ENCODE peak calls at places on chromosomes 16 and 17, in eight cellular contexts. C is hepatocyte, L is lower lobe of right lung, K is ascending aorta, H is fibroblast of lung, W is SK-N-SH, E is PC-3, G is OCI-LY7. Q is an unnamed sample.

GRCh38 chr17:78921437-78921971 is 3.7 kb downstream of the TIMP2 start:
- DNase-seq in C (no peak), W (peak), G (no peak), K (no peak), E (no peak), L (no peak), H (no peak), Q (no peak)

GRCh38 chr16:1520461-1520860 is 13.0 kb upstream of the TMEM204 start:
- DNase-seq in W (no peak), C (no peak), E (no peak), K (no peak), H (no peak), G (no peak), L (no peak), Q (no peak)

GRCh38 chr16:30526137-30526822 is at the start of gene ZNF768:
- DNase-seq in W (peak), E (peak), K (no peak), C (peak), L (peak), G (no peak), H (peak), Q (no peak)

GRCh38 chr17:29560306-29560705 is 6.5 kb downstream of the ABHD15 start:
- DNase-seq in E (no peak), H (no peak), W (peak), L (no peak), G (peak), C (no peak), K (no peak), Q (no peak)

GRCh38 chr16:9364721-9365693 is 273.6 kb downstream of the HAPSTR1 start:
- DNase-seq in E (no peak), L (peak), K (peak), C (peak), W (peak), H (no peak), G (no peak), Q (no peak)

GRCh38 chr17:21214777-21215541 is 998 bp upstream of the TMEM11 start:
- DNase-seq in G (peak), C (peak), W (no peak), K (no peak), H (peak), L (peak), E (peak), Q (no peak)

GRCh38 chr16:52518884-52519283 is 28.1 kb downstream of the TOX3 start:
- DNase-seq in L (no peak), E (no peak), H (no peak), K (no peak), C (no peak), G (no peak), W (no peak), Q (no peak)

GRCh38 chr17:60391419-60392041 is 403 bp downstream of the USP32 start:
- DNase-seq in G (no peak), E (no peak), C (peak), L (no peak), H (peak), W (no peak), K (peak), Q (peak)

GRCh38 chr16:17369441-17369951 is 101.3 kb downstream of the XYLT1 start:
- DNase-seq in L (peak), E (no peak), H (no peak), K (no peak), C (no peak), W (no peak), G (peak), Q (no peak)

GRCh38 chr17:62627904-62628603 is 584 bp downstream of the MRC2 start:
- DNase-seq in E (peak), C (peak), K (no peak), G (no peak), L (peak), W (peak), H (peak), Q (no peak)

GRCh38 chr16:23408242-23409201 is 44.5 kb downstream of the COG7 start:
- DNase-seq in G (no peak), L (no peak), K (no peak), H (peak), W (peak), C (peak), E (peak), Q (no peak)

GRCh38 chr17:73261952-73262675 is 434 bp upstream of the CPSF4L start:
- DNase-seq in W (peak), L (no peak), H (no peak), E (no peak), G (no peak), C (peak), K (no peak), Q (no peak)

GRCh38 chr17:39209317-39210092 is 9.4 kb downstream of the RPL19 start:
- DNase-seq in K (peak), W (peak), L (peak), H (peak), C (peak), E (no peak), G (peak), Q (no peak)

GRCh38 chr17:10018461-10018891 is 113.4 kb upstream of the RCVRN start:
- DNase-seq in H (no peak), E (no peak), G (no peak), L (no peak), W (no peak), C (no peak), K (no peak), Q (no peak)

GRCh38 chr17:33964344-33964979 is 290.6 kb upstream of the CCL2 start:
- DNase-seq in C (peak), E (no peak), W (no peak), K (no peak), L (no peak), H (no peak), G (peak), Q (no peak)
- TF ChIP-seq CTCF in C (no peak), E (no peak), W (no peak), K (no peak), L (no peak), H (no peak), G (peak), Q (peak)

GRCh38 chr16:27549857-27550581 is at the start of the genes GTF3C1 and KATNIP:
- DNase-seq in K (peak), W (peak), H (peak), G (peak), E (peak), L (peak), C (peak), Q (peak)

GRCh38 chr16:27550582-27550920 is 607 bp downstream of the KATNIP start:
- DNase-seq in G (no peak), E (no peak), L (no peak), H (no peak), W (no peak), C (no peak), K (no peak), Q (no peak)

GRCh38 chr16:27547851-27548250 is 1.9 kb downstream of the GTF3C1 start:
- DNase-seq in H (no peak), L (no peak), W (no peak), K (no peak), G (no peak), C (no peak), E (no peak), Q (no peak)

GRCh38 chr16:27549607-27549856 is 181 bp downstream of the GTF3C1 start:
- DNase-seq in C (no peak), W (no peak), E (no peak), L (no peak), G (no peak), H (no peak), K (no peak), Q (no peak)

GRCh38 chr16:27551046-27551445 is 1.1 kb downstream of the KATNIP start:
- DNase-seq in L (no peak), W (no peak), H (no peak), C (no peak), K (no peak), E (no peak), G (no peak), Q (no peak)
- H3K4me3 ChIP-seq in L (no peak), W (peak), H (peak), C (no peak), K (peak), E (peak), G (peak), Q (peak)

GRCh38 chr16:67672739-67673662 is 6.4 kb downstream of the C16orf86 start:
- DNase-seq in W (peak), C (peak), K (no peak), G (peak), E (peak), H (peak), L (peak), Q (no peak)

GRCh38 chr16:67675579-67675935 is 8.9 kb downstream of the C16orf86 start:
- DNase-seq in W (no peak), C (no peak), L (no peak), K (no peak), G (no peak), E (no peak), H (no peak), Q (no peak)

GRCh38 chr16:67674851-67675578 is 8.4 kb downstream of the C16orf86 start:
- DNase-seq in E (no peak), G (no peak), W (no peak), C (no peak), H (no peak), L (no peak), K (no peak), Q (no peak)

GRCh38 chr16:67672306-67672705 is 5.7 kb downstream of the C16orf86 start:
- DNase-seq in C (no peak), G (no peak), E (no peak), W (no peak), L (peak), H (no peak), K (no peak), Q (no peak)

GRCh38 chr16:67673712-67674580 is 7.3 kb downstream of the C16orf86 start:
- DNase-seq in E (no peak), K (no peak), L (peak), H (peak), G (no peak), W (peak), C (no peak), Q (no peak)
- H3K27ac ChIP-seq in E (no peak), K (peak), L (peak), H (no peak), G (no peak), W (peak), C (peak), Q (no peak)

GRCh38 chr17:48576479-48577309 is 1.5 kb downstream of the HOXB4 start:
- DNase-seq in C (peak), K (no peak), L (no peak), G (no peak), H (no peak), W (no peak), E (peak), Q (no peak)
- TF ChIP-seq CTCF in C (no peak), K (no peak), L (no peak), G (no peak), H (no peak), W (no peak), E (no peak), Q (no peak)

GRCh38 chr16:11841026-11841425 is 10.3 kb downstream of the RSL1D1 start:
- DNase-seq in W (no peak), C (no peak), E (no peak), H (no peak), L (no peak), K (no peak), G (no peak), Q (no peak)

GRCh38 chr16:11848842-11849241 is 2.5 kb downstream of the RSL1D1 start:
- DNase-seq in K (no peak), G (no peak), L (no peak), W (no peak), E (no peak), C (no peak), H (peak), Q (no peak)

GRCh38 chr16:11843206-11843605 is 8.1 kb downstream of the RSL1D1 start:
- DNase-seq in L (no peak), W (no peak), H (no peak), C (no peak), K (no peak), E (no peak), G (no peak), Q (no peak)

GRCh38 chr16:11843861-11844260 is 7.5 kb downstream of the RSL1D1 start:
- DNase-seq in L (no peak), H (no peak), C (no peak), W (no peak), G (no peak), K (no peak), E (no peak), Q (no peak)

DNA sequence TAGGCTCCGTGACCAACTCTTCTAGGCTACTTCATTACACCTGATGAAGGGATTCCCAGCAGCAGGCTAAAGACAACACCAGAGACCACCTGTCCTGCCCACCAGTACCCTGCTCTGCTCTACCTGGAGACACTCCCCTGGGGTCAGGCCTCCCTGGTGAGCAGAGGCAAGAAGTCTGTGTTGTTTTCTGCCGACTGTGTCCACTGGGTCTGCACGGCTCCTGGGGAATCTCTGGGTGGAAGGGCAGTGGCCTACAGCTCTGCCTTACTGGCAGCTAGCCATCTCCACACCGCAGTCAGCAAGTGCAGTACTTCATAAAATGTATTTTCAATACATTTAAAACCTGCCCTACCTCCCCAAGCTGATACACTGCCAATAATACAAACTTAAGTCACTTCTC is 6.8 kb downstream of the RSL1D1 start:
- DNase-seq in H (no peak), L (no peak), E (no peak), W (no peak), K (no peak), G (no peak), C (no peak), Q (no peak)
- H3K4me3 ChIP-seq in H (no peak), L (no peak), E (no peak), W (no peak), K (no peak), G (no peak), C (no peak), Q (no peak)